ENCODE peak calls at places on chromosomes 4 and X, in seven cellular contexts. One of them, this sample, is unnamed.
A peak's percentile ranks its signal among the peaks of the same experiment; 100 is the strongest.

GRCh38 chr4:11367371-11367770 is 61.3 kb downstream of the HS3ST1 start:
- DNase-seq in endodermal cell: no peak
- DNase-seq in cardiac muscle cell: peak; percentile 96
- DNase-seq in IMR-90: peak; percentile 1
- DNase-seq in ovary: peak; percentile 93
- DNase-seq in colonic mucosa: peak; percentile 19
- DNase-seq in lung: peak; percentile 48
- DNase-seq in this sample: no peak

GRCh38 chr4:113555868-113556267 is 205.7 kb downstream of the CAMK2D start:
- DNase-seq in ovary: no peak
- DNase-seq in colonic mucosa: peak; percentile 26
- DNase-seq in endodermal cell: no peak
- DNase-seq in lung: peak; percentile 65
- DNase-seq in IMR-90: no peak
- DNase-seq in cardiac muscle cell: peak; percentile 84
- DNase-seq in this sample: no peak

GRCh38 chr4:27057662-27058061 is 197.0 kb downstream of the STIM2 start:
- DNase-seq in ovary: no peak
- DNase-seq in IMR-90: no peak
- DNase-seq in cardiac muscle cell: no peak
- DNase-seq in colonic mucosa: no peak
- DNase-seq in lung: no peak
- DNase-seq in endodermal cell: no peak
- DNase-seq in this sample: no peak

GRCh38 chr4:37977471-37978452 is 17.6 kb downstream of the PTTG2 start:
- DNase-seq in lung: peak; percentile 71
- DNase-seq in ovary: peak; percentile 75
- DNase-seq in colonic mucosa: peak; percentile 78
- DNase-seq in cardiac muscle cell: peak; percentile 75
- DNase-seq in IMR-90: peak; percentile 55
- DNase-seq in endodermal cell: peak; percentile 75
- DNase-seq in this sample: peak; percentile 67

GRCh38 chrX:43643201-43643600 is 12.9 kb upstream of the MAOA start:
- DNase-seq in colonic mucosa: no peak
- DNase-seq in lung: no peak
- DNase-seq in cardiac muscle cell: peak; percentile 12
- DNase-seq in ovary: no peak
- DNase-seq in endodermal cell: no peak
- DNase-seq in IMR-90: no peak
- DNase-seq in this sample: no peak

GRCh38 chr4:25504932-25505636 is 128.0 kb downstream of the ANAPC4 start:
- DNase-seq in ovary: no peak
- DNase-seq in cardiac muscle cell: no peak
- DNase-seq in lung: no peak
- DNase-seq in endodermal cell: no peak
- DNase-seq in IMR-90: no peak
- DNase-seq in colonic mucosa: no peak
- DNase-seq in this sample: no peak

GRCh38 chrX:124289443-124289842 is 43.0 kb upstream of the TEX13D start:
- DNase-seq in lung: no peak
- DNase-seq in endodermal cell: no peak
- DNase-seq in cardiac muscle cell: no peak
- DNase-seq in IMR-90: no peak
- DNase-seq in colonic mucosa: no peak
- DNase-seq in ovary: no peak
- DNase-seq in this sample: no peak

GRCh38 chrX:11591712-11592351 is 73.9 kb downstream of the ARHGAP6 start:
- DNase-seq in cardiac muscle cell: no peak
- DNase-seq in lung: no peak
- DNase-seq in endodermal cell: no peak
- DNase-seq in ovary: no peak
- DNase-seq in colonic mucosa: no peak
- DNase-seq in IMR-90: no peak
- DNase-seq in this sample: no peak

GRCh38 chr4:104017213-104017612 is 297.4 kb upstream of the TACR3 start:
- DNase-seq in lung: no peak
- DNase-seq in endodermal cell: no peak
- DNase-seq in ovary: no peak
- DNase-seq in IMR-90: no peak
- DNase-seq in colonic mucosa: no peak
- DNase-seq in cardiac muscle cell: no peak
- DNase-seq in this sample: no peak

GRCh38 chr4:95018845-95019244 is 261.1 kb downstream of the BMPR1B start:
- DNase-seq in cardiac muscle cell: no peak
- DNase-seq in ovary: no peak
- DNase-seq in lung: no peak
- DNase-seq in endodermal cell: no peak
- DNase-seq in colonic mucosa: no peak
- DNase-seq in IMR-90: no peak
- DNase-seq in this sample: no peak

GRCh38 chrX:53440631-53441517 is 6.7 kb upstream of the HSD17B10 start:
- DNase-seq in colonic mucosa: peak; percentile 77
- DNase-seq in cardiac muscle cell: peak; percentile 55
- DNase-seq in ovary: peak; percentile 88
- DNase-seq in IMR-90: peak; percentile 34
- DNase-seq in lung: peak; percentile 70
- DNase-seq in endodermal cell: peak; percentile 64
- DNase-seq in this sample: peak; percentile 55

GRCh38 chr4:23929248-23929647 is 39.4 kb upstream of the PPARGC1A start:
- DNase-seq in colonic mucosa: no peak
- DNase-seq in endodermal cell: no peak
- DNase-seq in ovary: no peak
- DNase-seq in cardiac muscle cell: peak; percentile 8
- DNase-seq in IMR-90: no peak
- DNase-seq in lung: no peak
- DNase-seq in this sample: no peak

GRCh38 chr4:148061795-148062194 is 329.9 kb downstream of the ARHGAP10 start:
- DNase-seq in cardiac muscle cell: no peak
- DNase-seq in endodermal cell: peak; percentile 62
- DNase-seq in colonic mucosa: peak; percentile 53
- DNase-seq in IMR-90: no peak
- DNase-seq in lung: no peak
- DNase-seq in ovary: no peak
- DNase-seq in this sample: no peak

GRCh38 chr4:114137984-114138383 is 158.5 kb upstream of the ARSJ start:
- DNase-seq in cardiac muscle cell: no peak
- DNase-seq in endodermal cell: no peak
- DNase-seq in ovary: no peak
- DNase-seq in IMR-90: no peak
- DNase-seq in lung: no peak
- DNase-seq in colonic mucosa: no peak
- DNase-seq in this sample: peak; percentile 2

GRCh38 chr4:34112573-34112972 is 2131.7 kb downstream of the ARAP2 start:
- DNase-seq in colonic mucosa: no peak
- DNase-seq in ovary: no peak
- DNase-seq in lung: no peak
- DNase-seq in cardiac muscle cell: no peak
- DNase-seq in IMR-90: no peak
- DNase-seq in endodermal cell: no peak
- DNase-seq in this sample: no peak

GRCh38 chr4:23297327-23297726 is 592.5 kb downstream of the PPARGC1A start:
- DNase-seq in endodermal cell: peak; percentile 51
- DNase-seq in IMR-90: no peak
- DNase-seq in colonic mucosa: no peak
- DNase-seq in ovary: no peak
- DNase-seq in lung: no peak
- DNase-seq in cardiac muscle cell: no peak
- DNase-seq in this sample: no peak

GRCh38 chrX:97854071-97854470 is 970.4 kb downstream of the RPA4 start:
- DNase-seq in lung: no peak
- DNase-seq in cardiac muscle cell: no peak
- DNase-seq in IMR-90: no peak
- DNase-seq in ovary: no peak
- DNase-seq in colonic mucosa: no peak
- DNase-seq in endodermal cell: no peak
- DNase-seq in this sample: no peak

GRCh38 chr4:88791274-88791673 is 93.6 kb upstream of the NAP1L5 start:
- DNase-seq in lung: no peak
- DNase-seq in cardiac muscle cell: peak; percentile 41
- DNase-seq in IMR-90: peak; percentile 23
- DNase-seq in ovary: no peak
- DNase-seq in colonic mucosa: no peak
- DNase-seq in endodermal cell: no peak
- DNase-seq in this sample: peak; percentile 14

GRCh38 chrX:57821703-57822375 is 88.4 kb downstream of the ZXDA start:
- DNase-seq in endodermal cell: peak; percentile 43
- DNase-seq in lung: peak; percentile 32
- DNase-seq in colonic mucosa: peak; percentile 36
- DNase-seq in IMR-90: peak; percentile 55
- DNase-seq in ovary: peak; percentile 42
- DNase-seq in cardiac muscle cell: peak; percentile 71
- DNase-seq in this sample: peak; percentile 30

GRCh38 chr4:17633600-17633999 is 19.2 kb downstream of the MED28 start:
- DNase-seq in endodermal cell: no peak
- DNase-seq in IMR-90: no peak
- DNase-seq in ovary: no peak
- DNase-seq in lung: no peak
- DNase-seq in cardiac muscle cell: no peak
- DNase-seq in colonic mucosa: no peak
- DNase-seq in this sample: no peak

GRCh38 chr4:148043990-148044645 is 312.2 kb downstream of the ARHGAP10 start:
- DNase-seq in endodermal cell: no peak
- DNase-seq in lung: no peak
- DNase-seq in cardiac muscle cell: no peak
- DNase-seq in colonic mucosa: no peak
- DNase-seq in ovary: no peak
- DNase-seq in IMR-90: no peak
- DNase-seq in this sample: no peak

GRCh38 chrX:12170755-12171154 is 32.5 kb downstream of the FRMPD4 start:
- DNase-seq in lung: no peak
- DNase-seq in colonic mucosa: no peak
- DNase-seq in ovary: no peak
- DNase-seq in cardiac muscle cell: no peak
- DNase-seq in IMR-90: no peak
- DNase-seq in endodermal cell: no peak
- DNase-seq in this sample: no peak

DNA sequence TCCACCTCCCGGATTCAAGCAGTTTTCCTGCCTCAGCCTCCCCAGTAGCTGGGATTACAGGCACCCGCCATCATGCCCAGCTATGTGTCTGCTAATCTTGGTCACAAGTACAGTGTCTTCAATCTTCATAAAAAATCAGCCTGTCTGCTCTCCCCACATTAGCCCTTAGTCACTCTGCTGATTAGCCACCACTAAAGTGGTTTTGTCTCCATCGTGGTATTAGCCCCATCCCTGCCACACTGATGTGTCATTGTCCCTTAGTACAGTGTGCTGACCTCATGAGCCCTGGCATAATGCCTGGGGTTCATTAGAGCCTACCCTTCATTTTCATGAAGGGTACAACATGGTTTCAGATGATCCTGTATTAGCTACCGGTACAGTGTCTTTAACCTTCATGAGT is 49.9 kb downstream of the ZNF157 start:
- DNase-seq in colonic mucosa: no peak
- DNase-seq in cardiac muscle cell: no peak
- DNase-seq in ovary: no peak
- DNase-seq in lung: no peak
- DNase-seq in IMR-90: no peak
- DNase-seq in endodermal cell: no peak
- DNase-seq in this sample: no peak
- H3K9me3 ChIP-seq in colonic mucosa: no peaks in the 10 kb centered on the region
- H3K9me3 ChIP-seq in cardiac muscle cell: no peaks in the 10 kb centered on the region
- H3K9me3 ChIP-seq in ovary: no peaks in the 10 kb centered on the region
- H3K9me3 ChIP-seq in lung: peaks cover 29% of the 10 kb centered on the region
- H3K9me3 ChIP-seq in IMR-90: peaks cover 14% of the 10 kb centered on the region
- H3K9me3 ChIP-seq in endodermal cell: peaks cover 4% of the 10 kb centered on the region
- H3K9me3 ChIP-seq in this sample: no peaks in the 10 kb centered on the region

GRCh38 chrX:55120767-55121358 is 32.0 kb downstream of the PAGE2 start:
- DNase-seq in cardiac muscle cell: peak; percentile 57
- DNase-seq in ovary: no peak
- DNase-seq in colonic mucosa: no peak
- DNase-seq in lung: no peak
- DNase-seq in IMR-90: no peak
- DNase-seq in endodermal cell: peak; percentile 50
- DNase-seq in this sample: no peak
- H3K27ac ChIP-seq in cardiac muscle cell: no peak overlapping the region
- H3K27ac ChIP-seq in ovary: no peak overlapping the region
- H3K27ac ChIP-seq in colonic mucosa: no peak overlapping the region
- H3K27ac ChIP-seq in lung: no peak overlapping the region
- H3K27ac ChIP-seq in IMR-90: no peak overlapping the region
- H3K27ac ChIP-seq in endodermal cell: peak overlapping the region; percentile 66
- H3K27ac ChIP-seq in this sample: no peak overlapping the region

DNA sequence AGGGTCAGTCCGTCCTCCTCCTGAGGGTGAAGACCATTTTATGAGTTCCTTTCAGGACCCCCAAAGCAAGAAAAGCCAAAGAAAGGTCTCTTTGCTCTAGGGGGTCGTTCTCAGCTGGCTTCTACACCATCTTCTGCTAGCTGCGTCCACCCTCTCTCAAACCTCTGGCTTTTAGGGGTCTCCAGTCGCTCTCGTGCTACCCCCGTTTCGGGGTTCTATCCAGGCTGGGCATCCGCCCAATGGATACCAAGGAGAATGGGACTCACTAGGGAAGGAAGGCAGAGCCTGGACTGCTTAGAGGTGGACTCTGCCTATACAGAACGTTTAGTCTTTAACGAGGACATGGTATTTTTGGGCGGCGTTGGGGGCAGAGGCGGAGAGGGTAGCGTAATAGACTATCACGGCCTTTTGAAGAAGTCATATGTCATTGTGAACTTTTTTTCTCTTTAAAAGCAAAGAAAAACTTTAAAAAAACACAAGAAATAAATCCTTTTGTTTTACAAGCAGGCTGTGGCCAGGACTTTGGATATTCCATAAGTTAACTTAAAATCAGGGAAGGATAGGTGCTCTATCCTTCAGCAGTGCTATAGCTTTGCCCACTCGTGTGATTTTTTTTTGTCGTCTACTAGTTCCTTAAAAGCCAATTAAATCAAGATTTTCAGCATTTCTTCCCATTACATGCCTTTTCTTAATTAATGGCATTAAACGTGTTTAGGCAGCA is 7.1 kb upstream of the PITX2 start:
- DNase-seq in cardiac muscle cell: no peak
- DNase-seq in IMR-90: no peak
- DNase-seq in ovary: no peak
- DNase-seq in lung: no peak
- DNase-seq in colonic mucosa: no peak
- DNase-seq in endodermal cell: peak; percentile 67
- DNase-seq in this sample: no peak
- H3K27me3 ChIP-seq in cardiac muscle cell: peaks cover 100% of the 10 kb centered on the region
- H3K27me3 ChIP-seq in IMR-90: peaks cover 80% of the 10 kb centered on the region
- H3K27me3 ChIP-seq in ovary: no peaks in the 10 kb centered on the region
- H3K27me3 ChIP-seq in lung: peaks cover 11% of the 10 kb centered on the region
- H3K27me3 ChIP-seq in colonic mucosa: peaks cover 91% of the 10 kb centered on the region
- H3K27me3 ChIP-seq in endodermal cell: peaks cover 90% of the 10 kb centered on the region
- H3K27me3 ChIP-seq in this sample: no peaks in the 10 kb centered on the region

DNA sequence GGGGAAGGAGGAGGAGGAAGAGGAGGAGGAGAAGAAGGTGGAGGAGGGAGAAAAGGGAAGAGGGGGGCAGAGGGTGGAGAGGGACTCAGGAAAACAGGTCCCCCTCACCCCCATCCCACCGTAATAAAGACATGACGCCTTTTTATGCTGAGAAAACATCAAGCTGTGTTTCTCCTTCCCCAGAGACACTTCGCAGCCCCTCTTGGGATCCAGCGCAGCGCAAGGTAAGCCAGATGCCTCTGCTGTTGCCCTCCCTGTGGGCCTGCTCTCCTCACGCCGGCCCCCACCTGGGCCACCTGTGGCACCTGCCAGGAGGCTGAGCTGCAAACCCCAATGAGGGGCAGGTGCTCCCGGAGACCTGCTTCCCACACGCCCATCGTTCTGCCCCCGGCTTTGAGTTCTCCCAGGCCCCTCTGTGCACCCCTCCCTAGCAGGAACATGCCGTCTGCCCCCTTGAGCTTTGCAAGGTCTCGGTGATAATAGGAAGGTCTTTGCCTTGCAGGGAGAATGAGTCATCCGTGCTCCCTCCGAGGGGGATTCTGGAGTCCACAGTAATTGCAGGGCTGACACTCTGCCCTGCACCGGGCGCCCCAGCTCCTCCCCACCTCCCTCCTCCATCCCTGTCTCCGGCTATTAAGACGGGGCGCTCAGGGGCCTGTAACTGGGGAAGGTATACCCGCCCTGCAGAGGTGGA is 45.3 kb upstream of the SHOX start:
- DNase-seq in colonic mucosa: no peak
- DNase-seq in ovary: no peak
- DNase-seq in lung: peak; percentile 25
- DNase-seq in cardiac muscle cell: no peak
- DNase-seq in IMR-90: no peak
- DNase-seq in endodermal cell: peak; percentile 55
- DNase-seq in this sample: no peak
- H3K9me3 ChIP-seq in colonic mucosa: no peaks in the 10 kb centered on the region
- H3K9me3 ChIP-seq in ovary: no peaks in the 10 kb centered on the region
- H3K9me3 ChIP-seq in lung: peaks cover 6% of the 10 kb centered on the region
- H3K9me3 ChIP-seq in cardiac muscle cell: no peaks in the 10 kb centered on the region
- H3K9me3 ChIP-seq in IMR-90: peaks cover 10% of the 10 kb centered on the region
- H3K9me3 ChIP-seq in endodermal cell: no peaks in the 10 kb centered on the region
- H3K9me3 ChIP-seq in this sample: no peaks in the 10 kb centered on the region

This sample was measured in SJSA1.